ENCODE peak calls at places on chromosomes 2 and 18, in nine cellular contexts. B is kidney tubule cell; J is activated effector memory CD4-positive, alpha-beta T cell treated with Interleukin-2 at 50 U/mL for 16 hours; L is cardiac muscle cell; D is AG09319; U is ureter; W is heart right ventricle; X is NCI-H146; Q is CD8-positive, alpha-beta T cell. Y is an unnamed sample.

GRCh38 chr2:84779781-84780180 is 101.1 kb downstream of the TRABD2A start:
- DNase-seq in U (no peak), Q (no peak), D (no peak), L (no peak), B (no peak), X (no peak), J (no peak), W (no peak), Y (no peak)

GRCh38 chr18:59996370-59996966 is 96.7 kb downstream of the PMAIP1 start:
- DNase-seq in D (peak; percentile 22), W (no peak), J (no peak), B (peak; percentile 70), U (no peak), X (peak; percentile 74), L (peak; percentile 57), Q (no peak), Y (no peak)

GRCh38 chr18:38801640-38802039 is 1236.0 kb upstream of the CELF4 start:
- DNase-seq in X (no peak), J (no peak), L (no peak), D (no peak), W (no peak), Q (no peak), U (no peak), B (no peak), Y (no peak)

GRCh38 chr2:128451084-128451483 is 132.4 kb upstream of the HS6ST1 start:
- DNase-seq in W (no peak), U (peak; percentile 23), D (no peak), L (no peak), X (no peak), J (no peak), Q (peak; percentile 25), B (no peak), Y (no peak)

GRCh38 chr2:232473467-232473890 is 14.2 kb downstream of the ECEL1 start:
- DNase-seq in Q (no peak), L (peak; percentile 35), W (no peak), J (no peak), D (no peak), U (no peak), B (peak; percentile 4), X (peak; percentile 25), Y (no peak)

GRCh38 chr18:76446746-76447267 is 48.2 kb downstream of the ZNF516 start:
- DNase-seq in W (no peak), Q (no peak), X (no peak), B (no peak), J (no peak), L (no peak), D (no peak), U (peak; percentile 28), Y (peak; percentile 79)

GRCh38 chr2:217919781-217920351 is 82.9 kb downstream of the TNS1 start:
- DNase-seq in B (peak; percentile 97), U (no peak), L (peak; percentile 80), X (no peak), W (no peak), D (no peak), Q (no peak), J (no peak), Y (no peak)

GRCh38 chr2:151972176-151973012 is 126.5 kb downstream of the CACNB4 start:
- DNase-seq in X (no peak), B (no peak), J (no peak), U (no peak), D (no peak), W (no peak), Q (no peak), L (no peak), Y (no peak)

GRCh38 chr18:61129001-61129400 is 204.2 kb upstream of the CDH20 start:
- DNase-seq in X (peak; percentile 40), W (no peak), U (no peak), L (no peak), J (no peak), D (no peak), B (no peak), Q (no peak), Y (no peak)

GRCh38 chr2:96265349-96265839 is 403 bp downstream of the TMEM127 start:
- DNase-seq in D (no peak), J (peak; percentile 31), L (no peak), B (peak; percentile 24), U (peak; percentile 72), Q (no peak), W (peak; percentile 72), X (peak; percentile 55), Y (no peak)

GRCh38 chr18:77132369-77133050 is at the start of gene MBP:
- DNase-seq in L (no peak), U (peak; percentile 78), X (peak; percentile 96), D (no peak), J (peak; percentile 63), B (peak; percentile 76), Q (peak; percentile 85), W (peak; percentile 50), Y (no peak)

GRCh38 chr2:1556776-1557466 is 143.7 kb downstream of the TPO start:
- DNase-seq in U (no peak), Q (no peak), W (no peak), X (no peak), L (peak; percentile 52), J (no peak), B (peak; percentile 98), D (peak; percentile 12), Y (no peak)

GRCh38 chr2:110896226-110896625 is 163.9 kb downstream of the ACOXL start:
- DNase-seq in U (no peak), X (no peak), D (no peak), W (no peak), Q (no peak), B (no peak), J (no peak), L (no peak), Y (no peak)

GRCh38 chr18:36188912-36189311 is 1.6 kb downstream of the MOCOS start:
- DNase-seq in B (no peak), X (no peak), U (no peak), Q (no peak), L (no peak), W (no peak), J (no peak), D (no peak), Y (no peak)

GRCh38 chr2:119259296-119259860 is 35.7 kb downstream of the STEAP3 start:
- DNase-seq in B (no peak), L (peak; percentile 52), D (no peak), W (no peak), J (no peak), X (peak; percentile 62), U (no peak), Q (no peak), Y (peak; percentile 84)

GRCh38 chr2:178059656-178060055 is 12.9 kb downstream of the PDE11A start:
- DNase-seq in D (no peak), B (no peak), U (no peak), W (no peak), J (no peak), X (no peak), Q (no peak), L (no peak), Y (no peak)

GRCh38 chr2:151922845-151923666 is 94.8 kb upstream of the ARL5A start:
- DNase-seq in W (peak; percentile 87), U (peak; percentile 75), L (peak; percentile 42), J (no peak), Q (no peak), B (peak; percentile 68), X (no peak), D (no peak), Y (no peak)

GRCh38 chr2:190547914-190548313 is 13.4 kb upstream of the NEMP2 start:
- DNase-seq in W (no peak), J (no peak), L (no peak), B (peak; percentile 33), X (no peak), D (no peak), Q (no peak), U (no peak), Y (no peak)

GRCh38 chr2:235990344-235990743 is 177.8 kb downstream of the GBX2 start:
- DNase-seq in B (no peak), D (no peak), U (no peak), J (no peak), Q (no peak), L (no peak), W (peak; percentile 54), X (no peak), Y (no peak)

GRCh38 chr2:128388414-128389032 is 69.9 kb upstream of the HS6ST1 start:
- DNase-seq in W (no peak), J (no peak), L (peak; percentile 29), U (no peak), B (peak; percentile 6), D (no peak), Q (no peak), X (no peak), Y (no peak)

GRCh38 chr18:23277399-23277798 is 142.1 kb downstream of the CABLES1 start:
- DNase-seq in D (no peak), J (no peak), U (no peak), L (no peak), B (no peak), X (no peak), Q (no peak), W (no peak), Y (no peak)

GRCh38 chr2:206368933-206369569 is 74.3 kb upstream of the ADAM23 start:
- DNase-seq in U (no peak), X (no peak), L (no peak), B (no peak), Q (no peak), D (no peak), J (no peak), W (no peak), Y (no peak)

GRCh38 chr2:23772684-23773083 is 154.2 kb downstream of the ATAD2B start:
- DNase-seq in U (no peak), W (no peak), D (no peak), X (no peak), L (no peak), J (no peak), Q (no peak), B (peak; percentile 48), Y (no peak)

GRCh38 chr2:10414000-10414451 is 34.1 kb downstream of the ODC1 start:
- DNase-seq in W (no peak), X (peak; percentile 62), D (no peak), U (no peak), L (no peak), Q (no peak), J (no peak), B (peak; percentile 92), Y (no peak)

GRCh38 chr2:25976884-25977741 is 5.2 kb downstream of the KIF3C start:
- DNase-seq in D (no peak), B (peak; percentile 87), W (no peak), X (no peak), L (no peak), J (no peak), U (no peak), Q (no peak), Y (no peak)

GRCh38 chr2:240431663-240432424 is 3.6 kb upstream of the GPC1 start:
- DNase-seq in Q (no peak), X (no peak), W (no peak), D (no peak), L (no peak), U (peak; percentile 40), B (no peak), J (no peak), Y (no peak)

GRCh38 chr2:28654286-28654980 is 97.2 kb upstream of the PPP1CB start:
- DNase-seq in L (peak; percentile 37), X (no peak), U (no peak), W (no peak), Q (no peak), B (peak; percentile 56), J (no peak), D (no peak), Y (no peak)

GRCh38 chr2:45124456-45124855 is 115.2 kb upstream of the SIX2 start:
- DNase-seq in D (no peak), Q (no peak), J (no peak), W (no peak), L (no peak), B (no peak), U (no peak), X (no peak), Y (no peak)

GRCh38 chr2:152755029-152755428 is 36.6 kb downstream of the ARL6IP6 start:
- DNase-seq in L (peak; percentile 52), Q (no peak), U (no peak), D (no peak), X (no peak), B (peak; percentile 41), W (no peak), J (no peak), Y (no peak)

GRCh38 chr2:237132799-237133198 is 47.1 kb downstream of the COPS8 start:
- DNase-seq in W (no peak), Q (no peak), B (no peak), D (no peak), L (no peak), U (no peak), J (no peak), X (no peak), Y (no peak)

GRCh38 chr2:235688511-235689426 is 194.9 kb downstream of the AGAP1 start:
- DNase-seq in U (no peak), L (no peak), W (no peak), J (no peak), B (no peak), X (no peak), D (no peak), Q (no peak), Y (no peak)